ENCODE peak calls at places on chromosomes 12 and 14, in ten cellular contexts. U is activated CD4-positive, alpha-beta T cell treated with anti-CD3 and anti-CD28 coated beads for 24 hours; Y is H4; R is mesenchymal stem cell; F is stimulated activated CD4-positive, alpha-beta T cell treated with anti-CD3 and anti-CD28 coated beads, Interleukin-1b, Interleukin-23, amount 100 ng/mL, for 24 hours; T is endothelial cell; G is T-helper 9 cell; M is Caco-2; O is COR-L47; B is GM03348. H is an unnamed sample.

GRCh38 chr12:109221277-109221931 is 87.7 kb downstream of the FOXN4 start:
- DNase-seq in O (no peak), Y (no peak), M (no peak), R (no peak), T (no peak), G (no peak), U (no peak), F (no peak), B (no peak), H (no peak)

GRCh38 chr14:61426048-61426447 is 104.7 kb downstream of the PRKCH start:
- DNase-seq in G (no peak), Y (no peak), B (no peak), U (no peak), R (no peak), F (no peak), M (no peak), O (no peak), T (no peak), H (no peak)

GRCh38 chr12:65232490-65233077 is 45.9 kb upstream of the MSRB3 start:
- DNase-seq in O (no peak), G (no peak), M (no peak), T (no peak), B (peak), Y (no peak), U (no peak), R (peak), F (no peak), H (peak)

GRCh38 chr12:121600702-121601336 is 20.0 kb upstream of the KDM2B start:
- DNase-seq in F (no peak), T (no peak), M (peak), G (no peak), Y (no peak), U (no peak), R (no peak), O (no peak), B (no peak), H (peak)

GRCh38 chr12:726281-727140 is 25.9 kb upstream of the WNK1 start:
- DNase-seq in O (no peak), B (no peak), Y (no peak), R (no peak), G (no peak), T (no peak), U (no peak), M (no peak), F (no peak), H (peak)

GRCh38 chr12:89019439-89020120 is 332.7 kb downstream of the DUSP6 start:
- DNase-seq in U (peak), T (peak), R (peak), M (peak), O (peak), F (peak), Y (peak), G (peak), B (peak), H (peak)

GRCh38 chr14:76777721-76778120 is 16.5 kb downstream of the VASH1 start:
- DNase-seq in G (no peak), Y (no peak), R (no peak), T (no peak), B (no peak), M (no peak), O (no peak), U (no peak), F (no peak), H (no peak)

GRCh38 chr12:90979936-90980335 is 24.8 kb downstream of the EPYC start:
- DNase-seq in G (no peak), T (no peak), O (no peak), F (no peak), U (no peak), R (peak), M (no peak), B (peak), Y (no peak), H (no peak)

GRCh38 chr14:37253905-37254304 is 56.2 kb downstream of the MIPOL1 start:
- DNase-seq in G (no peak), T (no peak), U (no peak), F (no peak), R (peak), M (no peak), O (no peak), B (peak), Y (peak), H (peak)

GRCh38 chr12:5166976-5167375 is 123.3 kb downstream of the KCNA5 start:
- DNase-seq in R (peak), G (no peak), F (no peak), O (no peak), U (no peak), T (no peak), Y (peak), M (no peak), B (peak), H (peak)

GRCh38 chr12:130227641-130228040 is 65.4 kb downstream of the FZD10 start:
- DNase-seq in G (no peak), O (no peak), Y (no peak), F (no peak), R (no peak), U (no peak), T (no peak), M (no peak), B (no peak), H (no peak)

GRCh38 chr12:93419388-93420034 is 22.2 kb downstream of the UBE2N start:
- DNase-seq in O (peak), F (no peak), R (peak), Y (peak), T (no peak), U (no peak), M (no peak), B (peak), G (no peak), H (peak)